ENCODE peak calls at places on chromosomes 2 and 18, in five cellular contexts. One of them, this sample, is unnamed.

GRCh38 chr2:135047295-135047694 is at the start of gene MAP3K19:
- DNase-seq in NCI-H2171 treated with DMSO at 0.1 percent for 48 hours: peak; percentile 10
- DNase-seq in nephron progenitor cell: no peak
- DNase-seq in left ventricle myocardium superior: no peak
- DNase-seq in NCI-H1092 treated with DMSO at 0.1 percent for 48 hours: no peak
- DNase-seq in this sample: no peak

GRCh38 chr2:166057363-166058169 is 70.3 kb downstream of the SCN1A start:
- DNase-seq in NCI-H2171 treated with DMSO at 0.1 percent for 48 hours: peak; percentile 31
- DNase-seq in NCI-H1092 treated with DMSO at 0.1 percent for 48 hours: peak; percentile 32
- DNase-seq in nephron progenitor cell: no peak
- DNase-seq in left ventricle myocardium superior: no peak
- DNase-seq in this sample: peak; percentile 57

GRCh38 chr2:239202343-239202742 is 198.5 kb downstream of the HDAC4 start:
- DNase-seq in NCI-H1092 treated with DMSO at 0.1 percent for 48 hours: no peak
- DNase-seq in nephron progenitor cell: no peak
- DNase-seq in left ventricle myocardium superior: peak; percentile 25
- DNase-seq in NCI-H2171 treated with DMSO at 0.1 percent for 48 hours: no peak
- DNase-seq in this sample: no peak

GRCh38 chr18:46622999-46623398 is 34.0 kb downstream of the LOXHD1 start:
- DNase-seq in nephron progenitor cell: no peak
- DNase-seq in NCI-H2171 treated with DMSO at 0.1 percent for 48 hours: peak; percentile 52
- DNase-seq in NCI-H1092 treated with DMSO at 0.1 percent for 48 hours: peak; percentile 24
- DNase-seq in left ventricle myocardium superior: no peak
- DNase-seq in this sample: peak; percentile 13

GRCh38 chr2:190649798-190650390 is 1.0 kb downstream of the NAB1 start:
- DNase-seq in nephron progenitor cell: peak; percentile 8
- DNase-seq in NCI-H2171 treated with DMSO at 0.1 percent for 48 hours: peak; percentile 58
- DNase-seq in NCI-H1092 treated with DMSO at 0.1 percent for 48 hours: peak; percentile 11
- DNase-seq in left ventricle myocardium superior: no peak
- DNase-seq in this sample: no peak

GRCh38 chr18:51561821-51562220 is 364.3 kb upstream of the MEX3C start:
- DNase-seq in left ventricle myocardium superior: peak; percentile 55
- DNase-seq in nephron progenitor cell: no peak
- DNase-seq in NCI-H2171 treated with DMSO at 0.1 percent for 48 hours: no peak
- DNase-seq in NCI-H1092 treated with DMSO at 0.1 percent for 48 hours: no peak
- DNase-seq in this sample: no peak

GRCh38 chr2:234745347-234745746 is 206.5 kb upstream of the SH3BP4 start:
- DNase-seq in NCI-H1092 treated with DMSO at 0.1 percent for 48 hours: no peak
- DNase-seq in left ventricle myocardium superior: no peak
- DNase-seq in NCI-H2171 treated with DMSO at 0.1 percent for 48 hours: no peak
- DNase-seq in nephron progenitor cell: no peak
- DNase-seq in this sample: no peak

GRCh38 chr2:124908411-124908810 is 883.3 kb downstream of the CNTNAP5 start:
- DNase-seq in NCI-H1092 treated with DMSO at 0.1 percent for 48 hours: no peak
- DNase-seq in nephron progenitor cell: no peak
- DNase-seq in NCI-H2171 treated with DMSO at 0.1 percent for 48 hours: no peak
- DNase-seq in left ventricle myocardium superior: no peak
- DNase-seq in this sample: no peak

GRCh38 chr2:128269358-128270305 is 49.0 kb downstream of the HS6ST1 start:
- DNase-seq in left ventricle myocardium superior: no peak
- DNase-seq in nephron progenitor cell: no peak
- DNase-seq in NCI-H1092 treated with DMSO at 0.1 percent for 48 hours: peak; percentile 23
- DNase-seq in NCI-H2171 treated with DMSO at 0.1 percent for 48 hours: no peak
- DNase-seq in this sample: peak; percentile 73

GRCh38 chr2:98380203-98380535 is 33.9 kb downstream of the CNGA3 start:
- DNase-seq in NCI-H1092 treated with DMSO at 0.1 percent for 48 hours: no peak
- DNase-seq in nephron progenitor cell: no peak
- DNase-seq in NCI-H2171 treated with DMSO at 0.1 percent for 48 hours: no peak
- DNase-seq in left ventricle myocardium superior: no peak
- DNase-seq in this sample: no peak

GRCh38 chr18:56933472-56933871 is 213.4 kb upstream of the BOD1L2 start:
- DNase-seq in NCI-H1092 treated with DMSO at 0.1 percent for 48 hours: no peak
- DNase-seq in nephron progenitor cell: no peak
- DNase-seq in NCI-H2171 treated with DMSO at 0.1 percent for 48 hours: no peak
- DNase-seq in left ventricle myocardium superior: no peak
- DNase-seq in this sample: no peak

GRCh38 chr18:75261430-75262223 is 51.0 kb downstream of the TSHZ1 start:
- DNase-seq in left ventricle myocardium superior: no peak
- DNase-seq in NCI-H2171 treated with DMSO at 0.1 percent for 48 hours: no peak
- DNase-seq in NCI-H1092 treated with DMSO at 0.1 percent for 48 hours: no peak
- DNase-seq in nephron progenitor cell: no peak
- DNase-seq in this sample: no peak

GRCh38 chr2:232473467-232473890 is 14.2 kb downstream of the ECEL1 start:
- DNase-seq in NCI-H2171 treated with DMSO at 0.1 percent for 48 hours: peak; percentile 56
- DNase-seq in left ventricle myocardium superior: no peak
- DNase-seq in nephron progenitor cell: no peak
- DNase-seq in NCI-H1092 treated with DMSO at 0.1 percent for 48 hours: peak; percentile 30
- DNase-seq in this sample: no peak

GRCh38 chr2:221943078-221943810 is 355.6 kb downstream of the PAX3 start:
- DNase-seq in NCI-H1092 treated with DMSO at 0.1 percent for 48 hours: no peak
- DNase-seq in NCI-H2171 treated with DMSO at 0.1 percent for 48 hours: no peak
- DNase-seq in left ventricle myocardium superior: no peak
- DNase-seq in nephron progenitor cell: no peak
- DNase-seq in this sample: no peak

GRCh38 chr2:161710131-161710915 is 86.1 kb downstream of the SLC4A10 start:
- DNase-seq in NCI-H1092 treated with DMSO at 0.1 percent for 48 hours: no peak
- DNase-seq in NCI-H2171 treated with DMSO at 0.1 percent for 48 hours: no peak
- DNase-seq in left ventricle myocardium superior: no peak
- DNase-seq in nephron progenitor cell: no peak
- DNase-seq in this sample: no peak

GRCh38 chr2:238169708-238170251 is 11.0 kb downstream of the ERFE start:
- DNase-seq in NCI-H2171 treated with DMSO at 0.1 percent for 48 hours: peak; percentile 47
- DNase-seq in NCI-H1092 treated with DMSO at 0.1 percent for 48 hours: no peak
- DNase-seq in left ventricle myocardium superior: no peak
- DNase-seq in nephron progenitor cell: no peak
- DNase-seq in this sample: no peak